ENCODE peak calls at places on chromosomes 13 and 19, in five cellular contexts. R is stimulated activated CD8-positive, alpha-beta memory T cell treated with anti-CD3 and anti-CD28 coated beads, Interleukin-7, amount 100 ng/mL, for 1 hour; T is vagina; P is GM19239; M is AG04450. W is an unnamed sample.

GRCh38 chr13:112351825-112352224 is 24.3 kb upstream of the SPACA7 start:
- DNase-seq in R (no peak), T (no peak), P (no peak), M (no peak), W (no peak)

GRCh38 chr13:95474992-95475391 is 77.5 kb upstream of the CLDN10 start:
- DNase-seq in R (no peak), T (no peak), P (no peak), M (no peak), W (no peak)

GRCh38 chr19:13850910-13851753 is 25.8 kb upstream of the NANOS3 start:
- DNase-seq in R (no peak), T (peak), P (no peak), M (peak), W (no peak)

GRCh38 chr19:13143135-13143534 is 7.0 kb downstream of the STX10 start:
- DNase-seq in R (no peak), T (no peak), P (no peak), M (no peak), W (no peak)

GRCh38 chr13:45851171-45851889 is at the start of gene SIAH3:
- DNase-seq in R (no peak), T (no peak), P (no peak), M (no peak), W (no peak)

GRCh38 chr19:35545855-35546381 is 492 bp downstream of the TMEM147 start:
- DNase-seq in R (no peak), T (no peak), P (peak), M (no peak), W (peak)

GRCh38 chr19:19050731-19051130 is 13.1 kb upstream of the SLC25A42 start:
- DNase-seq in R (no peak), T (no peak), P (no peak), M (no peak), W (no peak)

GRCh38 chr13:41515491-41516139 is 58.3 kb downstream of the RGCC start:
- DNase-seq in R (no peak), T (no peak), P (no peak), M (no peak), W (no peak)

GRCh38 chr13:109654341-109655205 is 131.8 kb downstream of the IRS2 start:
- DNase-seq in R (no peak), T (no peak), P (no peak), M (no peak), W (no peak)

GRCh38 chr13:32581177-32581786 is 5.0 kb upstream of the PDS5B start:
- DNase-seq in R (no peak), T (no peak), P (no peak), M (no peak), W (no peak)

GRCh38 chr19:6066661-6067646 is 43.3 kb downstream of the RFX2 start:
- DNase-seq in R (no peak), T (peak), P (no peak), M (no peak), W (no peak)

GRCh38 chr19:6580313-6580712 is 10.6 kb downstream of the CD70 start:
- DNase-seq in R (no peak), T (no peak), P (no peak), M (no peak), W (no peak)

GRCh38 chr19:55690109-55690768 is 15.2 kb downstream of the EPN1 start:
- DNase-seq in R (no peak), T (no peak), P (no peak), M (no peak), W (no peak)

GRCh38 chr13:33722216-33722900 is 95.6 kb upstream of the RFC3 start:
- DNase-seq in R (no peak), T (no peak), P (no peak), M (no peak), W (no peak)

GRCh38 chr19:17075860-17076538 is 422 bp downstream of the MYO9B start:
- DNase-seq in R (peak), T (no peak), P (no peak), M (no peak), W (no peak)

GRCh38 chr19:54439174-54439851 is 9.7 kb upstream of the LENG8 start:
- DNase-seq in R (no peak), T (no peak), P (no peak), M (no peak), W (no peak)

GRCh38 chr19:45527731-45528130 is 20.5 kb downstream of the VASP start:
- DNase-seq in R (no peak), T (no peak), P (no peak), M (no peak), W (no peak)

GRCh38 chr19:18612772-18613588 is at the start of gene TMEM59L:
- DNase-seq in R (no peak), T (no peak), P (no peak), M (no peak), W (no peak)

W was measured in GM12864.